ENCODE peak calls at places on chromosomes 1 and 21, in four cellular contexts. U is sigmoid colon, P is HCT116, K is stomach. E is an unnamed sample.

GRCh38 chr1:228891134-228892034 is 156.1 kb downstream of the RHOU start:
- DNase-seq in U (no peak), P (no peak), K (no peak), E (no peak)

GRCh38 chr21:34311561-34312330 is 52.1 kb upstream of the KCNE2 start:
- DNase-seq in U (no peak), P (no peak), K (no peak), E (no peak)

GRCh38 chr1:89610457-89610991 is 22.4 kb upstream of the LRRC8C start:
- DNase-seq in U (no peak), P (no peak), K (no peak), E (no peak)

GRCh38 chr1:150976879-150977694 is 2.5 kb upstream of the CERS2 start:
- DNase-seq in U (peak), P (peak), K (peak), E (peak)

GRCh38 chr1:78520216-78520615 is 29.4 kb downstream of the PTGFR start:
- DNase-seq in U (no peak), P (no peak), K (no peak), E (no peak)

GRCh38 chr1:181219938-181220337 is 131.4 kb downstream of the IER5 start:
- DNase-seq in U (no peak), P (no peak), K (no peak), E (no peak)

GRCh38 chr1:33170351-33171274 is 11.2 kb downstream of the TRIM62 start:
- DNase-seq in U (peak), P (no peak), K (no peak), E (no peak)

GRCh38 chr1:90122679-90123340 is 127.9 kb downstream of the ZNF326 start:
- DNase-seq in U (no peak), P (no peak), K (no peak), E (no peak)

GRCh38 chr1:189158155-189158554 is 1319.5 kb downstream of the BRINP3 start:
- DNase-seq in U (no peak), P (no peak), K (no peak), E (no peak)

GRCh38 chr1:234326493-234327366 is 46.5 kb upstream of the COA6 start:
- DNase-seq in U (no peak), P (peak), K (peak), E (no peak)

GRCh38 chr1:198214924-198215323 is 58.1 kb downstream of the NEK7 start:
- DNase-seq in U (no peak), P (no peak), K (no peak), E (no peak)

GRCh38 chr1:172727956-172728603 is 69.2 kb downstream of the FASLG start:
- DNase-seq in U (no peak), P (peak), K (no peak), E (no peak)

GRCh38 chr1:84574936-84575335 is 696 bp upstream of the CTBS start:
- DNase-seq in U (no peak), P (no peak), K (no peak), E (no peak)

GRCh38 chr1:62849031-62849430 is 65.1 kb downstream of the ATG4C start:
- DNase-seq in U (no peak), P (no peak), K (no peak), E (no peak)

GRCh38 chr1:153647375-153647714 is 11.2 kb upstream of the SNAPIN start:
- DNase-seq in U (no peak), P (no peak), K (no peak), E (no peak)
- TF ChIP-seq POLR2AphosphoS5 in U (no peak), P (no peak), K (no peak), E (peak)

DNA sequence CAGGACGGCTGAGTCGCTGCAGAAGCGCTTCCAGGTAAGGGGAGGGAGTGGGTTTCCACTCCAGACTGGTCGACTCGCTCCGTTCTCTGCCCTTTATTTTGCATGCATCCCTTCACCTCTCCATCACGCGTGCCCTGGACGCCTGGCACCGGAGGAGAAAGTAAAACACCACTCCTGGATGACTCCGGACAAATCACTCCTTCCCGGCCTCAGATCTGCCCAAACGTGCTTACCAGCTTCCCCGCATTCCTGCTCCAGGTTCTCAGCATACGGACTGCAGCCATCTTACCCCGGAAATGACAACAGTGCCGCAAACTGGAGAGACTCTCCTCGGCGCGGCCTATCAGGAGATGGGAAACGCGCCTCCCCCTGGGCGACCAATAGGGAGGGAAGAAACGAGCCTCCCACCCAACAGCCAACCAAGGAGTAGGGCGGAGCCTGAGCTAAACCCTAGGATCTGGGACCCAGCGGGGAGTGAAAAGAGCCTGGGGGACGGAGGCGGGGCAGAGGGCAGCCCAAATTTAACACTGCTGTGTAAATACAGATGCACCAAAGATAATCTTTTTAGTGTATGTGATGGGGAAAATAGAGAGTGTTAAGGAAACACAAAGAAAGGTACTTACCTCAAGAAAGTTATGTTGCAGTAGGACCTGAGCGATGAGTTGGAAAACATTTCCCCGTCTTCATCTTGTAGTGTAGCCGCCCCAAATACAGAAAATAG is at the start of gene DBT:
- DNase-seq in U (peak), P (peak), K (peak), E (peak)
- TF ChIP-seq POLR2AphosphoS5 in U (peak), P (peak), K (peak), E (peak)

DNA sequence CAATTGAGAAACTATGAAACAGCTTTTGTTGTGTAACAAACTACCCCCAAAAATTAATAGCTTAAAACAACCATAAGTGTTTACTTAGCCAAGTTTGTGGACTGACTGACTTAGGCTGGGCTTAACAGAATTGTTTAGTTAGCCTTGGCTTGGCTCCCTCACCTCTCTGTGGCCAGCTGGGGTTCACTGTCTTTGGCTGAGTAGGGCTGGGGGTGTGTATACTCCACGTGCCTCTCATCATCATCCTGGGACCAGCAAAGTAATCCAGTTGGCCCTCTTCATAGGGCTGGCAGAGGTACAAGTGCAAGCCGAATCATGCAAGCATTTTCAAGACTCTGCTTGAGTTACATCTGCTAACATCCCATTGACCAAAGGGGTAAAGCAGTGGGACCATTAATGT is 252.3 kb downstream of the BRINP2 start:
- DNase-seq in U (peak), P (no peak), K (no peak), E (no peak)
- TF ChIP-seq POLR2AphosphoS5 in U (no peak), P (no peak), K (no peak), E (no peak)

GRCh38 chr1:208203127-208203847 is 40.9 kb downstream of the PLXNA2 start:
- DNase-seq in U (no peak), P (no peak), K (peak), E (no peak)
- TF ChIP-seq POLR2AphosphoS5 in U (no peak), P (no peak), K (no peak), E (no peak)

GRCh38 chr1:6588128-6588892 is 8.5 kb downstream of the ZBTB48 start:
- DNase-seq in U (no peak), P (no peak), K (no peak), E (no peak)
- TF ChIP-seq POLR2AphosphoS5 in U (no peak), P (peak), K (no peak), E (no peak)

GRCh38 chr21:45975017-45975595 is 6.5 kb upstream of the COL6A1 start:
- DNase-seq in U (peak), P (peak), K (peak), E (no peak)
- TF ChIP-seq POLR2AphosphoS5 in U (peak), P (no peak), K (no peak), E (no peak)

GRCh38 chr1:53891678-53892077 is 2.1 kb upstream of the YIPF1 start:
- DNase-seq in U (no peak), P (no peak), K (no peak), E (no peak)

GRCh38 chr1:53891021-53891420 is 1.4 kb upstream of the YIPF1 start:
- DNase-seq in U (no peak), P (no peak), K (no peak), E (no peak)

GRCh38 chr1:53888716-53889115 is 881 bp downstream of the YIPF1 start:
- DNase-seq in U (no peak), P (no peak), K (no peak), E (no peak)

GRCh38 chr1:53889304-53890298 is at the start of gene YIPF1:
- DNase-seq in U (peak), P (peak), K (peak), E (peak)

DNA sequence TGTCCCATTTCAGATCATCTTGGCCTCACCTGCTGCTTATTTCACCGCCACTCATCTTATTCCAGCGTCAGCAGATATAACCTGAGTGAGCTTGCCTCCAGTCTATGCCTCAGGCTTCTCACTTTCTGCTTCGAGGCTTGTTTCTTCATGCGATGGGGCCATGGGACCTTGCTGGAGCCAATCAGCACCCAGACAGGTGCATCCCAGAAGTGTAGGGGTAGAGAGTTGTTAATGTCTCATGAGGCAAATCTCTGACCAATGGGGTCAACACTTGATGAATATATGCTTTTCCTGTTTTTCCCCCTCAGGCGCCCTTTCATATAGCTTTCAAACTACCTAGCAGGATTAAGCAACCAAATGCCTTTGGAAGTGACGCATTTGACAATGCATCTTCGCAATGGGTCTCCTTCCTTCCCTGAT is 935 bp upstream of the YIPF1 start:
- DNase-seq in U (no peak), P (no peak), K (no peak), E (no peak)
- TF ChIP-seq POLR2AphosphoS5 in U (no peak), P (no peak), K (no peak), E (no peak)

DNA sequence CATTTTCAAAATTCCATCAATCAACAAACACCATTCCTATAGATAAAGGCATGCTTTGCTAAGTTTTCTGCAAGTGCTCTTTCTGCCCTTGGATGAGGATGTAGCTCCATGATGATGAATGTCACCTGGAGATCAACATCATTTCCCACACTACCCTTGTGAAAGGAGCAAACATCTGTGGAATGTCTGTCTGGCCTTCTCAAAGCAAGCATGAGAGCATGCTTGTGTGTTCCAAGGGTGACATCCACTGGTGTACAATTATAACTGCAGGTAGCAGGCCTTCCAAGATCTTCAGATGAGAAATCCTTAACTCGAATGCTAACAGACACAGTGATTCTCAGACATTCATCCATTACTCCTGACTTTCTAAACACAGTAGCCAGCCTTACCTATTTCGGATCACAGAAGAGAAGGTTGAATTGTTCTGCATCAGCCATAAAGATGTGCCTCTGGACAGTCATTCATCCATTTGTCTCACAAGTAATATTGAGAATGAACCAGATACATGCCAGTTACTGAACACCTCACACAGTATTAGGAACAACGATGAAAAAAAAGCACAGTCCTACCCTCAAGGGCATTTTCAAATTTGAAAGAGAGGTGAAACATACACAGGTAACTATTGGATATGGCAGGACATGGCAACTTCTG is 162.4 kb downstream of the TPR start:
- DNase-seq in U (peak), P (peak), K (no peak), E (peak)
- TF ChIP-seq POLR2AphosphoS5 in U (no peak), P (no peak), K (no peak), E (no peak)

DNA sequence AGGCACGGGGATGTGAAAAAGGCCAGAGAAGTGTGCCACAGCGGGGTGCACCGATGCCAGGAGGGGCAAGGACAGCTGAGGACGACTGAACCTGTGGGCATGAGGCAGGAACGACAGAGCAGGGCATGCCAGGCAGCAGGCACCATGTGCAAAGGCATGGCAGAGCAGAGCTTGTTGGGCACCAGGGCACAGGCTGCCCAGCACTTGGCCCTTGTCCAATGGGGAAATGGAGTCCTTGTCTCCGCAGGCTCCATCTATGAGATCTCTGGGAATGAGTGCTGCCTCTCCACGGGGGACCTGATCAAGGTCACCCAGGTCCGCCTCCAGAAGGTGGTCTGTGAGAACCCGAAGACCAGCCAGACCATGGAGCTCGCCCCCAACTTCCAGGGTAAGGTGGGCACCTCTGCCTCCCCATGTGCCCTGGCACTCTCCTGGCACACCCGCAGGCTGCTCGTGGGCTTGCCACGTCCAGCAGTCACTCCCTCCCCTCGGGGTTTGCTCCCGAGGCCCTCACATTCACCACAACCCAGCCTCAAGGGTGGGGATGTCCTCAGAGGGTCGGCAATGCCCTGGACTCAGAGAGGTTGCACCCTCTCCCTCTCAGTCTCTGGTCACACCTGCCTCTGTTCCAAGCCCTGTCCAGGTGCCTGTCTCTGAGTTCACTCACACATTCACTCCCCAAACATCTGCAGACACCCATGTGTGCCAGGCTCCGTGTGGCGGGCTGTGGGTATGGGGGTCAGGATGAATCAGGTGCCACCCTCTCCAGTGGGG is 4.2 kb downstream of the THEMIS2 start:
- DNase-seq in U (peak), P (no peak), K (no peak), E (no peak)
- TF ChIP-seq POLR2AphosphoS5 in U (no peak), P (no peak), K (no peak), E (no peak)

GRCh38 chr1:115337633-115338456 is at the start of gene NGF:
- DNase-seq in U (peak), P (no peak), K (no peak), E (no peak)
- TF ChIP-seq POLR2AphosphoS5 in U (peak), P (no peak), K (no peak), E (no peak)

E was measured in Panc1.